ENCODE peak calls at places on chromosomes 2 and 18, in six cellular contexts. X is H1, H is K562, Q is HepG2, B is GM12891, K is GM12878. O is an unnamed sample.

GRCh38 chr2:174593574-174594203 is 3.9 kb downstream of the WIPF1 start:
- DNase-seq in Q (no peak), K (peak), X (no peak), H (no peak), B (no peak), O (no peak)

GRCh38 chr2:207230261-207231105 is 64.7 kb upstream of the KLF7 start:
- DNase-seq in Q (peak), K (no peak), B (no peak), X (no peak), H (peak), O (no peak)

GRCh38 chr2:196987298-196987653 is 60.8 kb upstream of the PGAP1 start:
- DNase-seq in Q (no peak), K (no peak), B (no peak), X (no peak), H (no peak), O (no peak)

GRCh38 chr18:38790303-38790702 is 1224.7 kb upstream of the CELF4 start:
- DNase-seq in K (no peak), Q (peak), H (no peak), B (no peak), X (peak), O (no peak)

GRCh38 chr2:178225011-178225817 is 30.9 kb downstream of the OSBPL6 start:
- DNase-seq in Q (no peak), K (no peak), B (no peak), X (no peak), H (no peak), O (no peak)

GRCh38 chr2:239677455-239678185 is 276.8 kb upstream of the HDAC4 start:
- DNase-seq in H (no peak), Q (no peak), K (no peak), B (no peak), X (no peak), O (no peak)

GRCh38 chr2:206084468-206084869 is 1.5 kb downstream of the INO80D start:
- DNase-seq in K (no peak), H (peak), Q (peak), B (no peak), X (no peak), O (no peak)

GRCh38 chr2:223051580-223052375 is at the start of gene KCNE4:
- DNase-seq in X (no peak), Q (no peak), K (no peak), B (no peak), H (no peak), O (no peak)

GRCh38 chr2:28583899-28584553 is 88.2 kb downstream of the PLB1 start:
- DNase-seq in B (no peak), Q (peak), K (no peak), H (peak), X (peak), O (no peak)

GRCh38 chr18:21115519-21116411 is 4.2 kb upstream of the ROCK1 start:
- DNase-seq in H (no peak), X (no peak), B (no peak), K (no peak), Q (no peak), O (no peak)

GRCh38 chr18:59957957-59958356 is 58.2 kb downstream of the PMAIP1 start:
- DNase-seq in K (no peak), X (no peak), B (no peak), Q (peak), H (peak), O (no peak)

GRCh38 chr2:43171789-43172188 is 54.6 kb downstream of the ZFP36L2 start:
- DNase-seq in B (no peak), Q (peak), H (peak), K (no peak), X (no peak), O (no peak)

GRCh38 chr2:136703214-136703613 is 62.1 kb upstream of the THSD7B start:
- DNase-seq in B (no peak), K (no peak), H (no peak), X (no peak), Q (no peak), O (no peak)

GRCh38 chr2:1738646-1739302 is 5.5 kb downstream of the PXDN start:
- DNase-seq in X (no peak), K (no peak), Q (no peak), H (no peak), B (no peak), O (no peak)

GRCh38 chr18:9707381-9708056 is 582 bp upstream of the RAB31 start:
- DNase-seq in Q (no peak), X (no peak), K (no peak), H (peak), B (no peak), O (no peak)

GRCh38 chr2:15271941-15272340 is 289.2 kb downstream of the NBAS start:
- DNase-seq in H (no peak), Q (peak), B (no peak), X (no peak), K (no peak), O (no peak)

GRCh38 chr2:9330639-9331270 is 92.6 kb downstream of the ITGB1BP1 start:
- DNase-seq in K (no peak), X (no peak), B (no peak), Q (no peak), H (no peak), O (no peak)

GRCh38 chr18:58321986-58322385 is 278.0 kb downstream of the NEDD4L start:
- DNase-seq in X (no peak), K (no peak), H (peak), Q (peak), B (peak), O (peak)

GRCh38 chr2:11488809-11489208 is 22.8 kb upstream of the E2F6 start:
- DNase-seq in H (no peak), X (no peak), B (no peak), Q (peak), K (no peak), O (no peak)

GRCh38 chr2:217994776-217995274 is 8.0 kb downstream of the TNS1 start:
- DNase-seq in Q (no peak), H (no peak), K (no peak), B (no peak), X (no peak), O (no peak)

GRCh38 chr2:165535443-165535842 is 65.9 kb downstream of the CSRNP3 start:
- DNase-seq in X (no peak), H (no peak), K (no peak), B (no peak), Q (no peak), O (no peak)

GRCh38 chr2:68251855-68252406 is 401 bp downstream of the PPP3R1 start:
- DNase-seq in X (no peak), Q (no peak), B (peak), K (no peak), H (peak), O (peak)

GRCh38 chr2:96353032-96353561 is 17.5 kb downstream of the NCAPH start:
- DNase-seq in H (peak), K (no peak), Q (no peak), B (no peak), X (no peak), O (no peak)

DNA sequence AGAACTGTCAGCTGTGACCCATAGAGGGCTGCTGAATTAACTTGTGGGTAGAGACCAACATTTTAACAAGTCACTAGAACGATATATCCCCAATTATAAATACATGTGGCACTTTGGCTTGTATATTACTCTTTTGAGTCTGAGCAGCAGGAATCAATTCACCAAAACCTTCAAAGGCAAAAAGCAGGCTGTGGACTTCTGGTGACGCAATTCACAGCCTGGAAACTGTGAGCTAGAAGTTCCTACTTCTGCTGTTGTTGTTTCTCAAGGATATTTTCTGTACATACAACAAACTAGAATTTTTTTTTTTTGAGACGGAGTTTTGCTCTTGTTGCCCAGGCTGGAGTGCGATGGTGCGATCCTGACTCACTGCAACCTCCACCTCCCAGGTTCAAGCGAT is 37.3 kb downstream of the PTCD3 start:
- DNase-seq in H (no peak), K (no peak), B (no peak), X (no peak), Q (no peak), O (no peak)
- TF ChIP-seq POLR2A in H (no peak), K (no peak), B (no peak), X (no peak), Q (no peak), O (no peak)

GRCh38 chr2:73268831-73269685 is 15.2 kb downstream of the FBXO41 start:
- DNase-seq in Q (no peak), B (no peak), H (no peak), K (no peak), X (peak), O (no peak)
- TF ChIP-seq TAF1 in Q (no peak), B (no peak), H (no peak), K (no peak), X (no peak), O (no peak)

DNA sequence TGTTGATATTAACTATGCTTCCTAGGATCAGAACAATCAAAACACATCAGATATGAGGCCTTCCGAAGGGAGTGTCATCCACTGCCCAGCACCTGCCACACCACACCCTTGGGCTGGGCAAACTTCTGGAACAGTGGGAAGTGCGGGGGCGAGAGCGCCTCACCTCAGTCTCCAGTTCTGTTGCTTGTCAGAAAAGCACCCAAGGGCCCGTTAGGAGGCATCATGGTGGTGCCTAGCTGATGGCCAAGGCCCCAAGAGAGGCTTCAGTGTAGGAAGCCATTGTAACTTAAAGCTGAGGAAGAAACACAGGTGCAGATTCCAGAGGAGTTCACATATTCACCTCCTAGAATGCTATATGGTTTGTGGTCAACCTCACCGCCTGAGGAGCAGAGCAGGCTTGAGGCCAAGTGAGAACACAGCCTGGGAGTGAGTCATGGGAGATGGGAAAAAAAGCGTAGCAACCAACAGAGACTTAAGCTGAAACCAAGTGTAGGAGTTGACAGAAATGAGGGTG is 85.1 kb upstream of the ATL2 start:
- DNase-seq in X (no peak), Q (no peak), H (peak), B (no peak), K (no peak), O (no peak)
- TF ChIP-seq POLR2AphosphoS5 in X (no peak), Q (no peak), H (no peak), B (no peak), K (no peak), O (no peak)

GRCh38 chr2:170770304-170771048 is at the start of gene ERICH2:
- DNase-seq in K (no peak), H (peak), Q (peak), B (peak), X (peak), O (peak)
- TF ChIP-seq POLR2A in K (no peak), H (peak), Q (peak), B (no peak), X (no peak), O (no peak)

DNA sequence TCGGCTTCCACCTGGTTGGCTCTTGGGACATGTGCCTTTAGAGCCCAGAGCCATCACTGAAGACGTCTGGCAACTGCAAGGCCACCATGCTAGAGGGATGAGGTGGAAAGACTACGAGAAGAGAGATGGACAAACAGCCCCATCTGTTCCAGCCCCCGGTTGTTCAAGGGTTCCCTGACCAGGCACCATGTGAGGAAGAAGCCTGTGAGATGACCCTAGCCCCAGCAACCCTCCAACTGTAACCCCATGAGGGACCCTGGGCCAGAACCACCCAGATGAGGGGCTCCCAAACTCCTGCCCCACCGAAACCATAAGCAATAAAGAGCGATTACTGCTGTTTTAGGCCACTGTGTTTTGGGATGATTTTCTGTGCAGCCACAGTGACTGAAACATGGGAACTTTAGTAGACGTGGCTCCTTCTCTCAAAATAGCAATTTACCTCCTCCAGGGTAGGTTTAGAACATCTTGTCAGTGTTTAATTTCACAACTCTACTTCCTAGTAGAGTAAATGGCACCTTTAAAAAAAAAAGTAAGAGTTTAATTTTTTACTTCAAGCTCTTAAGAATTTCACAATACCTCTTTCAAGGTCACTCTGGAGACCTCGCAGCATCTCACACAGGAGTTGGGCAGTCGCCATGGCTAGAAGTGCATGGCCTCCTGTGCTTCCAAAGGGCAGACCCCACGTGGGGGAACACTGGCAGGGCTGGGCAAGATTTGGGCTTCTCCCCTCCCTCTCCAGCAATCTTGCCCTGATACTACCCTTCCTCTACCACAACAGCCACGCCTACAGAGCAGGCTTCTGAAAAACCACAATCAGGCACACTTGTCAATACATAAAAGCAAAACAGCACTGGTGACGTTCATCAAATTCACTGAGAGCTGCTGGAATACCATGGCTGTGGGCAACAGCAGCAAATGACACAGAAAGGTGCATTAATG is 48.8 kb downstream of the TMEM163 start:
- DNase-seq in B (no peak), X (no peak), K (no peak), H (no peak), Q (no peak), O (no peak)
- TF ChIP-seq TAF1 in B (no peak), X (no peak), K (no peak), H (no peak), Q (no peak), O (no peak)

DNA sequence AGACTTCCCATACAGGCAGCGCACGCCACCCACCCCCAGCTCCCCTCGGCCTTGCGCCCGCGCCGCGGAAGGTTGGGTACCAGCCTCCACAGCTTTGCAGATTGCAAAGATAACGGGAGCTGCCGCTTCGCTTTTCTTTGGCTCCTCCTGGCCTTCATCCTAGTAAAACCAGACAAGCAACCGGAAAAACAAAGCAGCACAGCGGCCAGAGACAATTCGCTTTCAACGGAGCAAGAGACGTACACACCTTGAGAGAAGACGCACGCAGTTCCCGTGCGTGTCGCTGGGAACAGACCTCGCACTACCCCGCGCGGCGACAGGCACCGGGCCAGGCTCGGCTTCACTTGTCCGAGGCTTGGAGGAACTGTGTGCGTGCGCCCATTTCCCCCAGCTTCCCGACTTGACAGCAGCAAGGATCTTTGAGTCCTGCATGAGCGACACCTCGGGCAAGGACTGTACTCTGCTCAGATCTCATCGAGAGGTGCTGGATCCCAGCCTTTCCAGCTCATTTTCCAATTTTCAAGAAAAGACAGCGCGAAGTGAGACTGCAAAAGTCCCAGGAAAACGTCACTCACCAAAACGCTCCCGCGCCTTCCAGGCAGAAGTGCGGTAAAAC is 964 bp downstream of the ZBTB7C start:
- DNase-seq in H (no peak), X (no peak), Q (no peak), B (no peak), K (no peak), O (no peak)
- TF ChIP-seq POLR2AphosphoS5 in H (no peak), X (no peak), Q (no peak), B (no peak), K (no peak), O (no peak)

GRCh38 chr2:110789706-110790105 is 57.3 kb downstream of the ACOXL start:
- DNase-seq in B (no peak), X (no peak), Q (no peak), K (no peak), H (no peak), O (no peak)
- TF ChIP-seq POLR2A in B (no peak), X (no peak), Q (no peak), K (no peak), H (no peak), O (no peak)

GRCh38 chr2:159307942-159308341 is 21.4 kb upstream of the WDSUB1 start:
- DNase-seq in H (no peak), K (no peak), B (no peak), X (no peak), Q (no peak), O (no peak)
- TF ChIP-seq TAF1 in H (no peak), K (no peak), B (no peak), X (no peak), Q (no peak), O (no peak)

GRCh38 chr2:88857274-88857741 is 165.8 kb downstream of the RPIA start:
- DNase-seq in Q (peak), B (no peak), H (no peak), X (no peak), K (no peak), O (no peak)
- TF ChIP-seq POLR2AphosphoS5 in Q (no peak), B (peak), H (no peak), X (no peak), K (peak), O (peak)